ENCODE peak calls at places on chromosome 11, in eight cellular contexts. S is fibroblast of pulmonary artery, T is bronchial epithelial cell, J is endothelial cell, X is OCI-LY7, R is pancreas, V is neural crest cell, H is endothelial cell of umbilical vein. L is an unnamed sample.

GRCh38 chr11:70243912-70244652 is 26.4 kb upstream of the PPFIA1 start:
- DNase-seq in S (no peak), T (peak), J (no peak), X (no peak), R (no peak), V (no peak), H (no peak), L (no peak)

GRCh38 chr11:64566042-64566914 is 24.7 kb upstream of the SLC22A12 start:
- DNase-seq in S (peak), T (peak), J (peak), X (peak), R (peak), V (peak), H (peak), L (no peak)

GRCh38 chr11:26580929-26581328 is 8.9 kb upstream of the MUC15 start:
- DNase-seq in S (peak), T (peak), J (no peak), X (no peak), R (no peak), V (no peak), H (no peak), L (no peak)

GRCh38 chr11:83957038-83957900 is 671.1 kb upstream of the CCDC90B start:
- DNase-seq in S (no peak), T (no peak), J (no peak), X (no peak), R (no peak), V (no peak), H (no peak), L (no peak)

GRCh38 chr11:30549565-30549964 is 36.6 kb downstream of the MPPED2 start:
- DNase-seq in S (no peak), T (no peak), J (no peak), X (no peak), R (no peak), V (no peak), H (no peak), L (no peak)

GRCh38 chr11:110921742-110922200 is 209.5 kb upstream of the ARHGAP20 start:
- DNase-seq in S (peak), T (peak), J (no peak), X (no peak), R (peak), V (no peak), H (no peak), L (no peak)

GRCh38 chr11:1938343-1939005 is 8.7 kb upstream of the MRPL23 start:
- DNase-seq in S (no peak), T (no peak), J (peak), X (no peak), R (no peak), V (no peak), H (no peak), L (peak)

GRCh38 chr11:69104856-69105395 is 50.8 kb upstream of the SMIM38 start:
- DNase-seq in S (no peak), T (no peak), J (no peak), X (no peak), R (no peak), V (no peak), H (no peak), L (no peak)

GRCh38 chr11:48116437-48116836 is 100.2 kb upstream of the OR4B1 start:
- DNase-seq in S (no peak), T (peak), J (no peak), X (no peak), R (no peak), V (no peak), H (no peak), L (no peak)

GRCh38 chr11:20112291-20113146 is 47.8 kb downstream of the DBX1 start:
- DNase-seq in S (peak), T (peak), J (no peak), X (no peak), R (peak), V (no peak), H (peak), L (no peak)

GRCh38 chr11:37946155-37946766 is 1348.2 kb upstream of the RAG2 start:
- DNase-seq in S (peak), T (peak), J (peak), X (peak), R (peak), V (peak), H (peak), L (no peak)

GRCh38 chr11:17810736-17811135 is 76.2 kb downstream of the KCNC1 start:
- DNase-seq in S (peak), T (no peak), J (no peak), X (no peak), R (no peak), V (no peak), H (peak), L (no peak)

GRCh38 chr11:45187375-45187774 is 40.9 kb downstream of the PRDM11 start:
- DNase-seq in S (no peak), T (no peak), J (no peak), X (no peak), R (no peak), V (no peak), H (no peak), L (no peak)

GRCh38 chr11:12756101-12756500 is 81.9 kb downstream of the TEAD1 start:
- DNase-seq in S (no peak), T (no peak), J (no peak), X (no peak), R (no peak), V (no peak), H (no peak), L (no peak)

GRCh38 chr11:69387409-69387885 is 93.5 kb downstream of the MYEOV start:
- DNase-seq in S (peak), T (peak), J (no peak), X (no peak), R (no peak), V (no peak), H (no peak), L (no peak)

GRCh38 chr11:123301696-123302400 is 106.8 kb upstream of the CLMP start:
- DNase-seq in S (peak), T (no peak), J (peak), X (no peak), R (peak), V (peak), H (peak), L (peak)

GRCh38 chr11:69558519-69558941 is 77.1 kb downstream of the LINC01488 start:
- DNase-seq in S (no peak), T (no peak), J (no peak), X (no peak), R (no peak), V (no peak), H (no peak), L (no peak)

GRCh38 chr11:69891421-69892236 is 72.4 kb upstream of the FGF3 start:
- DNase-seq in S (no peak), T (no peak), J (no peak), X (no peak), R (no peak), V (no peak), H (no peak), L (peak)

GRCh38 chr11:60780065-60780464 is 5.1 kb upstream of the MS4A10 start:
- DNase-seq in S (no peak), T (no peak), J (no peak), X (no peak), R (no peak), V (no peak), H (no peak), L (no peak)
- TF ChIP-seq CTCF in S (no peak), T (no peak), J (no peak), X (no peak), R (no peak), V (no peak), H (no peak), L (no peak)

GRCh38 chr11:71302911-71303310 is 50.5 kb upstream of the SHANK2 start:
- DNase-seq in S (no peak), T (no peak), J (no peak), X (no peak), R (no peak), V (no peak), H (no peak), L (peak)
- TF ChIP-seq CTCF in S (no peak), T (peak), J (no peak), X (peak), R (no peak), V (no peak), H (no peak), L (no peak)

GRCh38 chr11:94602430-94603372 is 35.5 kb downstream of the PIWIL4 start:
- DNase-seq in S (peak), T (peak), J (peak), X (peak), R (peak), V (no peak), H (peak), L (peak)
- TF ChIP-seq CTCF in S (peak), T (no peak), J (peak), X (peak), R (peak), V (no peak), H (peak), L (no peak)

GRCh38 chr11:88051386-88051785 is 123.9 kb downstream of the RAB38 start:
- DNase-seq in S (peak), T (peak), J (no peak), X (no peak), R (no peak), V (no peak), H (peak), L (no peak)

GRCh38 chr11:88050247-88050646 is 125.0 kb downstream of the RAB38 start:
- DNase-seq in S (no peak), T (peak), J (no peak), X (no peak), R (no peak), V (no peak), H (no peak), L (no peak)
- TF ChIP-seq CTCF in S (no peak), T (no peak), J (no peak), X (no peak), R (no peak), V (no peak), H (no peak), L (no peak)

GRCh38 chr11:131464481-131464880 is 94.1 kb downstream of the NTM start:
- DNase-seq in S (no peak), T (no peak), J (no peak), X (no peak), R (no peak), V (no peak), H (no peak), L (no peak)
- TF ChIP-seq CTCF in S (no peak), T (no peak), J (no peak), X (no peak), R (no peak), V (no peak), H (no peak), L (no peak)

GRCh38 chr11:43359432-43359818 is 705 bp downstream of the TTC17 start:
- DNase-seq in S (peak), T (peak), J (peak), X (peak), R (no peak), V (no peak), H (peak), L (no peak)
- TF ChIP-seq CTCF in S (no peak), T (no peak), J (no peak), X (peak), R (no peak), V (no peak), H (no peak), L (no peak)